ENCODE peak calls at places on chromosome 22, in ten cellular contexts. U, S, R, K, O, T, X, E, I and Y are unnamed samples.
A peak's percentile ranks its signal among the peaks of the same experiment; 100 is the strongest.

GRCh38 chr22:45692549-45692948 is 20.9 kb downstream of the ATXN10 start:
- DNase-seq in U (no peak), S (no peak), R (no peak), K (no peak), O (no peak), T (no peak), X (no peak), E (no peak), I (no peak), Y (no peak)

GRCh38 chr22:38755911-38756532 is at the start of gene SUN2:
- DNase-seq in U (peak; percentile 53), S (peak; percentile 93), R (no peak), K (peak; percentile 15), O (peak; percentile 95), T (peak; percentile 88), X (peak; percentile 89), E (peak; percentile 55), I (peak; percentile 92), Y (no peak)

GRCh38 chr22:20552913-20553401 is 45.5 kb downstream of the MED15 start:
- DNase-seq in U (no peak), S (no peak), R (no peak), K (no peak), O (no peak), T (no peak), X (no peak), E (no peak), I (peak; percentile 40), Y (no peak)

GRCh38 chr22:30304495-30305244 is 15.4 kb upstream of the CASTOR1 start:
- DNase-seq in U (no peak), S (peak; percentile 46), R (no peak), K (no peak), O (no peak), T (peak; percentile 24), X (peak; percentile 54), E (no peak), I (no peak), Y (no peak)

GRCh38 chr22:24523873-24524272 is 28.7 kb downstream of the UPB1 start:
- DNase-seq in U (no peak), S (no peak), R (no peak), K (no peak), O (no peak), T (no peak), X (no peak), E (no peak), I (no peak), Y (no peak)

GRCh38 chr22:36925388-36926290 is 12.2 kb downstream of the CSF2RB start:
- DNase-seq in U (no peak), S (no peak), R (no peak), K (no peak), O (no peak), T (no peak), X (no peak), E (no peak), I (no peak), Y (no peak)

GRCh38 chr22:45208993-45209838 is 31.5 kb downstream of the KIAA0930 start:
- DNase-seq in U (no peak), S (no peak), R (no peak), K (no peak), O (peak; percentile 64), T (peak; percentile 28), X (peak; percentile 16), E (no peak), I (no peak), Y (no peak)

GRCh38 chr22:33303109-33303508 is 244.9 kb upstream of the SYN3 start:
- DNase-seq in U (no peak), S (no peak), R (no peak), K (no peak), O (no peak), T (no peak), X (no peak), E (no peak), I (no peak), Y (no peak)

GRCh38 chr22:30191049-30191701 is 55.4 kb downstream of the LIF start:
- DNase-seq in U (no peak), S (no peak), R (no peak), K (no peak), O (no peak), T (no peak), X (no peak), E (no peak), I (no peak), Y (no peak)